ENCODE peak calls at places on chromosomes 11 and 22, in seven cellular contexts. One of them, this sample, is unnamed.

GRCh38 chr22:39220897-39221850 is 23.6 kb downstream of the PDGFB start:
- DNase-seq in left cardiac atrium: peak; percentile 71
- DNase-seq in pulmonary artery endothelial cell: no peak
- DNase-seq in gastrocnemius medialis: no peak
- DNase-seq in stimulated activated CD4-positive, alpha-beta T cell treated with anti-CD3 and anti-CD28 coated beads, Interleukin-4, amount 100 ng/mL, for 48 hours: no peak
- DNase-seq in lung: no peak
- DNase-seq in A172: peak; percentile 32
- DNase-seq in this sample: no peak

GRCh38 chr11:34161812-34162506 is 56.5 kb downstream of the NAT10 start:
- DNase-seq in left cardiac atrium: no peak
- DNase-seq in pulmonary artery endothelial cell: no peak
- DNase-seq in gastrocnemius medialis: no peak
- DNase-seq in stimulated activated CD4-positive, alpha-beta T cell treated with anti-CD3 and anti-CD28 coated beads, Interleukin-4, amount 100 ng/mL, for 48 hours: peak; percentile 20
- DNase-seq in lung: no peak
- DNase-seq in A172: peak; percentile 62
- DNase-seq in this sample: no peak

GRCh38 chr22:22523494-22523893 is 3.4 kb upstream of the ZNF280A start:
- DNase-seq in left cardiac atrium: no peak
- DNase-seq in pulmonary artery endothelial cell: no peak
- DNase-seq in gastrocnemius medialis: no peak
- DNase-seq in stimulated activated CD4-positive, alpha-beta T cell treated with anti-CD3 and anti-CD28 coated beads, Interleukin-4, amount 100 ng/mL, for 48 hours: no peak
- DNase-seq in lung: no peak
- DNase-seq in A172: no peak
- DNase-seq in this sample: no peak

GRCh38 chr22:35354068-35354467 is 26.8 kb upstream of the HMOX1 start:
- DNase-seq in left cardiac atrium: no peak
- DNase-seq in pulmonary artery endothelial cell: no peak
- DNase-seq in gastrocnemius medialis: no peak
- DNase-seq in stimulated activated CD4-positive, alpha-beta T cell treated with anti-CD3 and anti-CD28 coated beads, Interleukin-4, amount 100 ng/mL, for 48 hours: no peak
- DNase-seq in lung: no peak
- DNase-seq in A172: no peak
- DNase-seq in this sample: no peak

GRCh38 chr22:23657712-23658111 is 25.6 kb upstream of the DRICH1 start:
- DNase-seq in left cardiac atrium: no peak
- DNase-seq in pulmonary artery endothelial cell: no peak
- DNase-seq in gastrocnemius medialis: no peak
- DNase-seq in stimulated activated CD4-positive, alpha-beta T cell treated with anti-CD3 and anti-CD28 coated beads, Interleukin-4, amount 100 ng/mL, for 48 hours: no peak
- DNase-seq in lung: no peak
- DNase-seq in A172: no peak
- DNase-seq in this sample: no peak

GRCh38 chr11:77418155-77418980 is 55.5 kb downstream of the PAK1 start:
- DNase-seq in left cardiac atrium: no peak
- DNase-seq in pulmonary artery endothelial cell: no peak
- DNase-seq in gastrocnemius medialis: no peak
- DNase-seq in stimulated activated CD4-positive, alpha-beta T cell treated with anti-CD3 and anti-CD28 coated beads, Interleukin-4, amount 100 ng/mL, for 48 hours: no peak
- DNase-seq in lung: no peak
- DNase-seq in A172: no peak
- DNase-seq in this sample: no peak

GRCh38 chr11:8905528-8906165 is 5.3 kb upstream of the AKIP1 start:
- DNase-seq in left cardiac atrium: no peak
- DNase-seq in pulmonary artery endothelial cell: no peak
- DNase-seq in gastrocnemius medialis: no peak
- DNase-seq in stimulated activated CD4-positive, alpha-beta T cell treated with anti-CD3 and anti-CD28 coated beads, Interleukin-4, amount 100 ng/mL, for 48 hours: no peak
- DNase-seq in lung: no peak
- DNase-seq in A172: peak; percentile 82
- DNase-seq in this sample: no peak

GRCh38 chr11:119671561-119672015 is 57.4 kb downstream of the NECTIN1 start:
- DNase-seq in left cardiac atrium: peak; percentile 38
- DNase-seq in pulmonary artery endothelial cell: no peak
- DNase-seq in gastrocnemius medialis: no peak
- DNase-seq in stimulated activated CD4-positive, alpha-beta T cell treated with anti-CD3 and anti-CD28 coated beads, Interleukin-4, amount 100 ng/mL, for 48 hours: no peak
- DNase-seq in lung: no peak
- DNase-seq in A172: no peak
- DNase-seq in this sample: peak; percentile 57

GRCh38 chr11:125128450-125128849 is 17.0 kb upstream of the TMEM218 start:
- DNase-seq in left cardiac atrium: no peak
- DNase-seq in pulmonary artery endothelial cell: no peak
- DNase-seq in gastrocnemius medialis: no peak
- DNase-seq in stimulated activated CD4-positive, alpha-beta T cell treated with anti-CD3 and anti-CD28 coated beads, Interleukin-4, amount 100 ng/mL, for 48 hours: no peak
- DNase-seq in lung: no peak
- DNase-seq in A172: no peak
- DNase-seq in this sample: no peak

GRCh38 chr22:32378703-32379272 is 21.1 kb downstream of the RFPL3 start:
- DNase-seq in left cardiac atrium: no peak
- DNase-seq in pulmonary artery endothelial cell: peak; percentile 27
- DNase-seq in gastrocnemius medialis: no peak
- DNase-seq in stimulated activated CD4-positive, alpha-beta T cell treated with anti-CD3 and anti-CD28 coated beads, Interleukin-4, amount 100 ng/mL, for 48 hours: no peak
- DNase-seq in lung: no peak
- DNase-seq in A172: peak; percentile 45
- DNase-seq in this sample: no peak

GRCh38 chr11:66239998-66240780 is 28.2 kb upstream of the RAB1B start:
- DNase-seq in left cardiac atrium: no peak
- DNase-seq in pulmonary artery endothelial cell: no peak
- DNase-seq in gastrocnemius medialis: no peak
- DNase-seq in stimulated activated CD4-positive, alpha-beta T cell treated with anti-CD3 and anti-CD28 coated beads, Interleukin-4, amount 100 ng/mL, for 48 hours: no peak
- DNase-seq in lung: no peak
- DNase-seq in A172: no peak
- DNase-seq in this sample: no peak

GRCh38 chr11:61639816-61640443 is 40.3 kb upstream of the DAGLA start:
- DNase-seq in left cardiac atrium: no peak
- DNase-seq in pulmonary artery endothelial cell: no peak
- DNase-seq in gastrocnemius medialis: no peak
- DNase-seq in stimulated activated CD4-positive, alpha-beta T cell treated with anti-CD3 and anti-CD28 coated beads, Interleukin-4, amount 100 ng/mL, for 48 hours: no peak
- DNase-seq in lung: no peak
- DNase-seq in A172: no peak
- DNase-seq in this sample: no peak

GRCh38 chr11:75468534-75469340 is 35.7 kb upstream of the KLHL35 start:
- DNase-seq in left cardiac atrium: peak; percentile 83
- DNase-seq in pulmonary artery endothelial cell: peak; percentile 92
- DNase-seq in gastrocnemius medialis: peak; percentile 28
- DNase-seq in stimulated activated CD4-positive, alpha-beta T cell treated with anti-CD3 and anti-CD28 coated beads, Interleukin-4, amount 100 ng/mL, for 48 hours: no peak
- DNase-seq in lung: peak; percentile 38
- DNase-seq in A172: peak; percentile 56
- DNase-seq in this sample: peak; percentile 83

GRCh38 chr22:23910496-23911190 is 16.5 kb downstream of the MIF start:
- DNase-seq in left cardiac atrium: no peak
- DNase-seq in pulmonary artery endothelial cell: no peak
- DNase-seq in gastrocnemius medialis: no peak
- DNase-seq in stimulated activated CD4-positive, alpha-beta T cell treated with anti-CD3 and anti-CD28 coated beads, Interleukin-4, amount 100 ng/mL, for 48 hours: no peak
- DNase-seq in lung: no peak
- DNase-seq in A172: no peak
- DNase-seq in this sample: no peak

GRCh38 chr11:44993971-44994705 is 43.5 kb upstream of the TP53I11 start:
- DNase-seq in left cardiac atrium: no peak
- DNase-seq in pulmonary artery endothelial cell: no peak
- DNase-seq in gastrocnemius medialis: no peak
- DNase-seq in stimulated activated CD4-positive, alpha-beta T cell treated with anti-CD3 and anti-CD28 coated beads, Interleukin-4, amount 100 ng/mL, for 48 hours: no peak
- DNase-seq in lung: no peak
- DNase-seq in A172: no peak
- DNase-seq in this sample: no peak

GRCh38 chr11:111086058-111086457 is 159.5 kb upstream of the POU2AF2 start:
- DNase-seq in left cardiac atrium: no peak
- DNase-seq in pulmonary artery endothelial cell: no peak
- DNase-seq in gastrocnemius medialis: no peak
- DNase-seq in stimulated activated CD4-positive, alpha-beta T cell treated with anti-CD3 and anti-CD28 coated beads, Interleukin-4, amount 100 ng/mL, for 48 hours: no peak
- DNase-seq in lung: no peak
- DNase-seq in A172: no peak
- DNase-seq in this sample: no peak

GRCh38 chr22:31692186-31692886 is 30.3 kb upstream of the PISD start:
- DNase-seq in left cardiac atrium: no peak
- DNase-seq in pulmonary artery endothelial cell: no peak
- DNase-seq in gastrocnemius medialis: no peak
- DNase-seq in stimulated activated CD4-positive, alpha-beta T cell treated with anti-CD3 and anti-CD28 coated beads, Interleukin-4, amount 100 ng/mL, for 48 hours: no peak
- DNase-seq in lung: no peak
- DNase-seq in A172: peak; percentile 11
- DNase-seq in this sample: no peak

GRCh38 chr11:116851631-116852030 is 14.2 kb upstream of the APOA1 start:
- DNase-seq in left cardiac atrium: no peak
- DNase-seq in pulmonary artery endothelial cell: no peak
- DNase-seq in gastrocnemius medialis: no peak
- DNase-seq in stimulated activated CD4-positive, alpha-beta T cell treated with anti-CD3 and anti-CD28 coated beads, Interleukin-4, amount 100 ng/mL, for 48 hours: no peak
- DNase-seq in lung: no peak
- DNase-seq in A172: no peak
- DNase-seq in this sample: no peak

GRCh38 chr11:46050065-46050464 is 71.2 kb downstream of the PHF21A start:
- DNase-seq in left cardiac atrium: peak; percentile 31
- DNase-seq in pulmonary artery endothelial cell: no peak
- DNase-seq in gastrocnemius medialis: no peak
- DNase-seq in stimulated activated CD4-positive, alpha-beta T cell treated with anti-CD3 and anti-CD28 coated beads, Interleukin-4, amount 100 ng/mL, for 48 hours: no peak
- DNase-seq in lung: peak; percentile 63
- DNase-seq in A172: peak; percentile 40
- DNase-seq in this sample: no peak

GRCh38 chr11:119057000-119057769 is at the start of gene HYOU1:
- DNase-seq in left cardiac atrium: peak; percentile 100
- DNase-seq in pulmonary artery endothelial cell: peak; percentile 87
- DNase-seq in gastrocnemius medialis: peak; percentile 97
- DNase-seq in stimulated activated CD4-positive, alpha-beta T cell treated with anti-CD3 and anti-CD28 coated beads, Interleukin-4, amount 100 ng/mL, for 48 hours: peak; percentile 99
- DNase-seq in lung: peak; percentile 98
- DNase-seq in A172: peak; percentile 81
- DNase-seq in this sample: peak; percentile 98

GRCh38 chr22:45192701-45193187 is 29.0 kb downstream of the NUP50 start:
- DNase-seq in left cardiac atrium: no peak
- DNase-seq in pulmonary artery endothelial cell: no peak
- DNase-seq in gastrocnemius medialis: no peak
- DNase-seq in stimulated activated CD4-positive, alpha-beta T cell treated with anti-CD3 and anti-CD28 coated beads, Interleukin-4, amount 100 ng/mL, for 48 hours: no peak
- DNase-seq in lung: no peak
- DNase-seq in A172: no peak
- DNase-seq in this sample: no peak

GRCh38 chr11:6269994-6270393 is 10.4 kb downstream of the CCKBR start:
- DNase-seq in left cardiac atrium: no peak
- DNase-seq in pulmonary artery endothelial cell: no peak
- DNase-seq in gastrocnemius medialis: no peak
- DNase-seq in stimulated activated CD4-positive, alpha-beta T cell treated with anti-CD3 and anti-CD28 coated beads, Interleukin-4, amount 100 ng/mL, for 48 hours: no peak
- DNase-seq in lung: no peak
- DNase-seq in A172: no peak
- DNase-seq in this sample: no peak